ENCODE peak calls at places on chromosomes 6 and 20, in four cellular contexts. W, Q, U and Y are unnamed samples.
A peak's percentile ranks its signal among the peaks of the same experiment; 100 is the strongest.

GRCh38 chr6:85637579-85637978 is 5.1 kb downstream of the SYNCRIP start:
- DNase-seq in W (no peak), Q (no peak), U (no peak), Y (no peak)

GRCh38 chr20:48019496-48019895 is 234.2 kb upstream of the SULF2 start:
- DNase-seq in W (no peak), Q (no peak), U (no peak), Y (no peak)

GRCh38 chr20:3103369-3104032 is 19.0 kb upstream of the AVP start:
- DNase-seq in W (no peak), Q (no peak), U (no peak), Y (no peak)

GRCh38 chr6:9957330-9957729 is 457.5 kb downstream of the TFAP2A start:
- DNase-seq in W (no peak), Q (no peak), U (no peak), Y (no peak)

GRCh38 chr20:2692886-2693285 is 306 bp downstream of the EBF4 start:
- DNase-seq in W (no peak), Q (no peak), U (no peak), Y (peak; percentile 28)

GRCh38 chr20:53839423-53840176 is 230.8 kb downstream of the BCAS1 start:
- DNase-seq in W (peak; percentile 67), Q (no peak), U (peak; percentile 70), Y (no peak)

GRCh38 chr6:163249651-163250101 is 164.8 kb upstream of the QKI start:
- DNase-seq in W (no peak), Q (no peak), U (no peak), Y (no peak)

GRCh38 chr20:35648836-35649235 is 15.9 kb downstream of the CPNE1 start:
- DNase-seq in W (no peak), Q (peak; percentile 20), U (no peak), Y (no peak)

GRCh38 chr6:144897441-144897921 is 612.3 kb downstream of the UTRN start:
- DNase-seq in W (no peak), Q (peak; percentile 61), U (no peak), Y (no peak)

GRCh38 chr6:29011276-29011734 is 6.2 kb upstream of the ZNF311 start:
- DNase-seq in W (peak; percentile 34), Q (peak; percentile 53), U (no peak), Y (peak; percentile 85)

GRCh38 chr6:20540683-20541082 is 6.4 kb downstream of the CDKAL1 start:
- DNase-seq in W (no peak), Q (no peak), U (no peak), Y (no peak)

GRCh38 chr20:58103961-58104360 is 124.5 kb downstream of the ANKRD60 start:
- DNase-seq in W (no peak), Q (no peak), U (no peak), Y (no peak)

GRCh38 chr20:10555865-10556308 is 117.9 kb downstream of the JAG1 start:
- DNase-seq in W (no peak), Q (peak; percentile 68), U (no peak), Y (no peak)

GRCh38 chr20:34512266-34512954 is 3.8 kb upstream of the DYNLRB1 start:
- DNase-seq in W (no peak), Q (no peak), U (no peak), Y (peak; percentile 45)

GRCh38 chr20:18738055-18738454 is 75.5 kb upstream of the SCP2D1 start:
- DNase-seq in W (no peak), Q (no peak), U (no peak), Y (peak; percentile 74)

GRCh38 chr20:37914672-37915433 is 11.9 kb downstream of the VSTM2L start:
- DNase-seq in W (no peak), Q (no peak), U (no peak), Y (no peak)

GRCh38 chr20:33566781-33567603 is 77.1 kb downstream of the CBFA2T2 start:
- DNase-seq in W (no peak), Q (no peak), U (no peak), Y (no peak)

GRCh38 chr20:23645575-23645974 is 7.8 kb upstream of the CST3 start:
- DNase-seq in W (no peak), Q (no peak), U (no peak), Y (no peak)

GRCh38 chr6:33279971-33280511 is 3.1 kb downstream of the B3GALT4 start:
- DNase-seq in W (no peak), Q (peak; percentile 64), U (no peak), Y (peak; percentile 42)

GRCh38 chr6:3664641-3665041 is 86.9 kb downstream of the PXDC1 start:
- DNase-seq in W (no peak), Q (no peak), U (no peak), Y (no peak)

GRCh38 chr6:142323377-142323776 is 21.6 kb downstream of the ADGRG6 start:
- DNase-seq in W (no peak), Q (no peak), U (no peak), Y (no peak)

GRCh38 chr6:137767465-137767864 is 99.6 kb upstream of the TNFAIP3 start:
- DNase-seq in W (no peak), Q (no peak), U (no peak), Y (no peak)

GRCh38 chr6:168999392-168999791 is 254.3 kb downstream of the THBS2 start:
- DNase-seq in W (no peak), Q (no peak), U (no peak), Y (no peak)

GRCh38 chr20:35339007-35339406 is 46.8 kb upstream of the FAM83C start:
- DNase-seq in W (no peak), Q (no peak), U (no peak), Y (no peak)

GRCh38 chr6:40500227-40500626 is 86.9 kb downstream of the LRFN2 start:
- DNase-seq in W (no peak), Q (no peak), U (no peak), Y (no peak)

GRCh38 chr6:140032177-140032576 is 657.7 kb upstream of the CITED2 start:
- DNase-seq in W (no peak), Q (no peak), U (no peak), Y (no peak)

GRCh38 chr20:45981261-45981660 is 9.3 kb upstream of the ZNF335 start:
- DNase-seq in W (no peak), Q (no peak), U (no peak), Y (no peak)

GRCh38 chr6:20954325-20954724 is 420.1 kb downstream of the CDKAL1 start:
- DNase-seq in W (no peak), Q (peak; percentile 10), U (no peak), Y (no peak)

GRCh38 chr6:37209461-37210205 is 39.7 kb downstream of the PIM1 start:
- DNase-seq in W (no peak), Q (no peak), U (no peak), Y (no peak)

GRCh38 chr6:106178900-106179299 is 92.8 kb downstream of the PRDM1 start:
- DNase-seq in W (no peak), Q (no peak), U (no peak), Y (no peak)

DNA sequence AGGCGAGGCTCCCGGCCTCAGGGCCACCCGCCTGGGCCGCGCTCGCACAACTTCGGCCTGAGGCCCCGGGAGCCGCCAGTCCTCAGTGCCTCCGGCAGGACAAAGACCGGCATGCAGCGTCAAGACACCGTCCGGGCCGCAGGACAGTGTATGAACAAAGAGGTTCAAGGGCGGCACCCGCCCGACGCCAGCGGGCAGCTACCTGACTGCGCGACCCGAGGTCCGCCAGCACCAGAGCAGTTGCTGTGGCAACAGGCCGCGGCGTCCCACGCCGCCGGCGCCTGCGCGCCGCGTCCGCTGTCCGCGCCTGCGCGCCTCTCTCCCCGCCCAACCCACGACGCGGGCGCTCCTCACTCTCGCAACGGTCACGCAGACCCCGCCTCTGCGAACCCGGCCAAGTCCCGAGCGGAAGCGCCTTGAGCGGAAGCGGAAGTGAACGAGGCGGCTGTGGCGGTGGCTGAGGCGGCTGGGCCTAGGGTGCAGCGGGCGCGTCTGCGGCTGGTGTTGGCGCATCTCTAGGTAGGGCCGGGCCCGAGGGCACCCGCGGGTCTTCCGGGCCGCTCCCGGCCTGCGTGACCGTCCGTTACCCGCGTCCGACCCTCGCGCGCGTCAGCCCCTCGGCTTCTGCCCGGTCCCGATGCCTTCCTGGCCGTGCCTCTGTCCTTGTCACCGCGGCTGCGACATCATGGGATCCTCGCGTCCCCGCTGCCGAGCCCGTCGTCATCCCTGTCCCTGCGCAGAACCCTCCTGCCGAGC is at the start of gene FAM120B:
- DNase-seq in W (peak; percentile 97), Q (peak; percentile 96), U (peak; percentile 99), Y (peak; percentile 97)
- TF ChIP-seq POLR2A in W (peak; percentile 90), Q (peak; percentile 97), U (peak; percentile 93), Y (peak; percentile 96)

GRCh38 chr6:159999240-159999671 is 30.4 kb downstream of the IGF2R start:
- DNase-seq in W (no peak), Q (no peak), U (no peak), Y (no peak)
- TF ChIP-seq POLR2A in W (no peak), Q (no peak), U (no peak), Y (no peak)

DNA sequence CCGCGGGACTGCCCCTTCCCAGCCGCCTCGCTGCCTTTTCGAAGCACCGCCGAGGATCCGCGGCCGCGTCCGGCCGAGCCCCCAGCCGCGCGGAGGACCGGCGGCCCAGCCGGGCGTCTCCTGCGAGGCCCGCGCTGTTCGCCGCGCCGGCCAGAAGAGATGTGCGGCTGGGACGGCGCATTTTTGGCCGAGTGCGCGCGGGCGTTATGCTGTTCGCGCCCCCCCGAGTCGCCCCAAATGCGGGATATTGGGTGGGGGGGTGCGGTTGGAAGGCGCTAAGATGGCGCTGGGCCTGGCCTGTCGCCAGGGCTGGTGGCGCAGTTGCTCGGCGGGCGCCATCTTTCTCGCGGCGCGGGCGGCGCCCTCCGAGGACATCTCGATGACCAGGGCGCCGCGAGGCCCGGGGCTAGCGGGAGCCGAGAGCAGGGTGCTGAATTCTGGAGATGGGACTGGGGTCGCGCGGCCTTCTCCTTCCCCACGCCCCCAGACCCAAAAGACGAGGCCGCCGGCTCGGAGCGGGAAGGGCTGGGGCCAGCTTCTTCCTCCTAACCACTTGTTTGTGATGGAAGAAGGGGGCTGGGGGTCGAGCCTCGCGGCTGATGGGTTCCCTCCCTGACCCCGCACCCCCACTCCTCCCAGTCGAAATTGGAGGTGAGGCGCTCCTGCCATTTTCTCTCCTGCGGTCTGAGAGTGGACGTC is 1.5 kb downstream of the BICRAL start:
- DNase-seq in W (peak; percentile 81), Q (peak; percentile 54), U (peak; percentile 81), Y (peak; percentile 94)
- TF ChIP-seq POLR2A in W (peak; percentile 5), Q (peak; percentile 65), U (peak; percentile 24), Y (peak; percentile 85)

DNA sequence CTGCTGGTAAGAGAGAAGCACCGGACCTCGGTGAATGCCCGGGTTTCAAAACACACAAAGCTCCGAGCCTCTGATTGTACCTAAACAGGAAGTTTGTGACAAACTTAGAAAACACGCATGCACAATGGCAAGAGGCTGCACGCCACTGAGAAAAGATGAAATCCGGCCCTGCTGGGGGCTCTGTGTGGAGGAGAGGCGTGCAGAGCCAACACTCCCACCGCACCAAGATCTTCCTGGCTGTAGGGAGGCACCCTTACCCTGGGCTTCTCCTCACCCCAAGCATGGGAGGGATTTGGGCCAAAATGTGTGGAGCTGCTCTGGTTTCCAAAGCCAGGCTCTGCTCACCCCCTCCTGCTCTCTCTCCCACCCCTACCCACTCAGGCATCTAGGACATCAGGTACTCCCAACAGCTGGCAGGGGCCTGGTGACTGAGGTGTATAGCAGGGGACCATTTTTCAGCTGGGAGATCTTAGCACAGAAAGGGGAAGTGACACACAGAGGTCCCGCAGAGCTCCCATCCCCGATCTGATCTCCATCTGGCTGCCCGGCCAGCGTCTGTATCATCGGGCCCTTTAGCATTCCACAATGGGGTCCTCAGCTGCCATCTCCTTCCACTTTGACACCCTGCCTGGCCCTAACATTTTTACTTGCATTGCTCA is 84.2 kb downstream of the TRERF1 start:
- DNase-seq in W (no peak), Q (no peak), U (no peak), Y (no peak)
- TF ChIP-seq POLR2A in W (no peak), Q (no peak), U (no peak), Y (no peak)